ENCODE peak calls at places on chromosome 3, in six cellular contexts. I, B, D, W, G and C are unnamed samples.

GRCh38 chr3:176795897-176796296 is 401.4 kb downstream of the TBL1XR1 start:
- DNase-seq in W (no peak), B (no peak), G (no peak), I (no peak), D (no peak), C (no peak)

GRCh38 chr3:13352621-13353131 is 67.4 kb downstream of the NUP210 start:
- DNase-seq in D (no peak), W (no peak), I (no peak), G (no peak), B (no peak), C (no peak)

GRCh38 chr3:46557814-46558183 is 8.3 kb downstream of the LRRC2 start:
- DNase-seq in B (no peak), D (no peak), W (no peak), G (no peak), I (no peak), C (no peak)

GRCh38 chr3:10310578-10310977 is 10.3 kb downstream of the SEC13 start:
- DNase-seq in G (no peak), I (no peak), D (no peak), W (no peak), B (no peak), C (no peak)

GRCh38 chr3:8739757-8740508 is 6.3 kb downstream of the CAV3 start:
- DNase-seq in W (no peak), D (no peak), I (no peak), G (no peak), B (no peak), C (no peak)

GRCh38 chr3:69009559-69010410 is 3.7 kb downstream of the EOGT start:
- DNase-seq in I (no peak), W (no peak), G (no peak), B (no peak), D (no peak), C (no peak)

GRCh38 chr3:146314871-146315270 is 64.0 kb upstream of the PLSCR4 start:
- DNase-seq in I (no peak), D (no peak), G (no peak), W (no peak), B (no peak), C (no peak)

GRCh38 chr3:65030014-65030627 is 342.3 kb upstream of the ADAMTS9 start:
- DNase-seq in D (no peak), G (no peak), I (no peak), W (no peak), B (no peak), C (no peak)

GRCh38 chr3:73622135-73622534 is 2.6 kb downstream of the PDZRN3 start:
- DNase-seq in G (no peak), D (no peak), W (peak), I (no peak), B (no peak), C (peak)

GRCh38 chr3:32818431-32819085 is 761 bp downstream of the TRIM71 start:
- DNase-seq in W (peak), B (no peak), D (no peak), G (no peak), I (no peak), C (no peak)

GRCh38 chr3:63724987-63725386 is 72.5 kb downstream of the SNTN start:
- DNase-seq in B (no peak), D (no peak), W (no peak), I (peak), G (no peak), C (no peak)

GRCh38 chr3:177467268-177467985 is 270.1 kb upstream of the TBL1XR1 start:
- DNase-seq in I (no peak), G (no peak), W (no peak), D (no peak), B (no peak), C (no peak)

GRCh38 chr3:4719011-4719649 is 226.0 kb downstream of the ITPR1 start:
- DNase-seq in B (no peak), D (no peak), G (no peak), I (no peak), W (peak), C (no peak)

GRCh38 chr3:153028336-153028735 is 133.7 kb upstream of the RAP2B start:
- DNase-seq in G (no peak), B (no peak), D (no peak), W (no peak), I (no peak), C (no peak)

GRCh38 chr3:177085784-177086183 is 111.5 kb downstream of the TBL1XR1 start:
- DNase-seq in D (no peak), I (no peak), G (no peak), B (no peak), W (no peak), C (no peak)

GRCh38 chr3:111712294-111713180 is 117.4 kb upstream of the ZBED2 start:
- DNase-seq in I (no peak), D (no peak), W (peak), G (no peak), B (peak), C (no peak)

GRCh38 chr3:136783708-136784191 is 31.6 kb upstream of the STAG1 start:
- DNase-seq in I (no peak), G (no peak), B (no peak), W (no peak), D (no peak), C (no peak)

GRCh38 chr3:78004578-78004977 is 964.7 kb downstream of the ROBO2 start:
- DNase-seq in G (no peak), D (no peak), B (no peak), W (no peak), I (no peak), C (no peak)

GRCh38 chr3:177333535-177334495 is 136.5 kb upstream of the TBL1XR1 start:
- DNase-seq in G (no peak), I (peak), D (no peak), B (no peak), W (peak), C (no peak)

GRCh38 chr3:33578325-33579180 is 138.3 kb upstream of the UBP1 start:
- DNase-seq in G (no peak), D (no peak), W (no peak), I (no peak), B (no peak), C (no peak)

GRCh38 chr3:14423197-14423743 is 20.9 kb downstream of the SLC6A6 start:
- DNase-seq in I (peak), G (no peak), W (no peak), B (no peak), D (no peak), C (no peak)

GRCh38 chr3:115819785-115820384 is 196.6 kb downstream of the GAP43 start:
- DNase-seq in B (peak), G (peak), D (peak), I (peak), W (peak), C (peak)

GRCh38 chr3:139284221-139284620 is 59.6 kb upstream of the MRPS22 start:
- DNase-seq in B (no peak), D (no peak), G (no peak), W (no peak), I (no peak), C (no peak)

GRCh38 chr3:127066635-127067034 is 83.7 kb downstream of the PLXNA1 start:
- DNase-seq in B (no peak), G (peak), W (no peak), D (no peak), I (no peak), C (no peak)

GRCh38 chr3:49775538-49775937 is 10.8 kb downstream of the IP6K1 start:
- DNase-seq in B (no peak), W (no peak), D (no peak), I (no peak), G (no peak), C (no peak)

GRCh38 chr3:174083706-174084105 is 686.2 kb downstream of the NLGN1 start:
- DNase-seq in W (no peak), B (no peak), G (no peak), D (no peak), I (no peak), C (no peak)

GRCh38 chr3:124174463-124174862 is 182.5 kb upstream of the ROPN1 start:
- DNase-seq in B (no peak), I (no peak), W (peak), D (no peak), G (no peak), C (peak)

GRCh38 chr3:49803464-49804140 is 541 bp downstream of the INKA1 start:
- DNase-seq in W (no peak), G (no peak), I (no peak), B (peak), D (no peak), C (peak)

GRCh38 chr3:55543228-55543627 is 56.1 kb upstream of the WNT5A start:
- DNase-seq in G (no peak), W (no peak), B (no peak), D (no peak), I (no peak), C (no peak)

GRCh38 chr3:35070088-35070487 is 569.2 kb upstream of the ARPP21 start:
- DNase-seq in W (no peak), G (no peak), I (no peak), D (no peak), B (no peak), C (no peak)

GRCh38 chr3:152054315-152054714 is 180.9 kb downstream of the SUCNR1 start:
- DNase-seq in B (no peak), G (no peak), D (no peak), W (no peak), I (no peak), C (no peak)

GRCh38 chr3:71987089-71987735 is 202.3 kb upstream of the PROK2 start:
- DNase-seq in G (no peak), D (no peak), I (no peak), W (no peak), B (no peak), C (no peak)

GRCh38 chr3:45874677-45875346 is 11.5 kb upstream of the CCR9 start:
- DNase-seq in I (no peak), G (no peak), B (no peak), W (no peak), D (no peak), C (no peak)

GRCh38 chr3:14235003-14235876 is 56.6 kb downstream of the LSM3 start:
- DNase-seq in B (no peak), G (no peak), W (no peak), D (no peak), I (peak), C (no peak)

GRCh38 chr3:15659254-15659975 is 57.9 kb downstream of the BTD start:
- DNase-seq in D (no peak), I (no peak), B (no peak), W (no peak), G (no peak), C (no peak)

GRCh38 chr3:89114841-89115223 is 7.4 kb downstream of the EPHA3 start:
- DNase-seq in B (no peak), W (no peak), D (no peak), I (no peak), G (no peak), C (peak)

GRCh38 chr3:148309390-148310035 is 388.2 kb upstream of the AGTR1 start:
- DNase-seq in I (no peak), D (no peak), B (no peak), G (no peak), W (peak), C (peak)

GRCh38 chr3:155491696-155492095 is 198.2 kb upstream of the STRIT1 start:
- DNase-seq in W (no peak), D (no peak), B (no peak), I (no peak), G (no peak), C (no peak)